ENCODE peak calls at places on chromosome 13, in ten cellular contexts. Y is breast epithelium; V is heart right ventricle; T is AG10803; A is vagina; Z is B cell; J is esophagus squamous epithelium; S is PC-3; M is foreskin fibroblast; L is CD4-positive, alpha-beta T cell. F is an unnamed sample.

GRCh38 chr13:59276436-59276835 is 887.3 kb downstream of the DIAPH3 start:
- DNase-seq in Y (no peak), V (no peak), T (no peak), A (no peak), Z (no peak), J (no peak), S (no peak), M (no peak), L (no peak), F (no peak)

GRCh38 chr13:28707629-28708427 is 10.9 kb downstream of the SLC46A3 start:
- DNase-seq in Y (no peak), V (no peak), T (peak), A (no peak), Z (no peak), J (no peak), S (peak), M (peak), L (no peak), F (peak)

GRCh38 chr13:94154362-94154761 is 325.1 kb downstream of the DCT start:
- DNase-seq in Y (no peak), V (no peak), T (peak), A (no peak), Z (no peak), J (no peak), S (peak), M (peak), L (no peak), F (no peak)

GRCh38 chr13:25901460-25902376 is 150.1 kb downstream of the SHISA2 start:
- DNase-seq in Y (no peak), V (no peak), T (no peak), A (no peak), Z (no peak), J (no peak), S (peak), M (no peak), L (no peak), F (peak)

GRCh38 chr13:110137677-110138008 is 169.3 kb downstream of the COL4A1 start:
- DNase-seq in Y (no peak), V (peak), T (peak), A (no peak), Z (no peak), J (no peak), S (peak), M (no peak), L (no peak), F (peak)

GRCh38 chr13:110680852-110681251 is 25.1 kb downstream of the CARS2 start:
- DNase-seq in Y (no peak), V (no peak), T (no peak), A (no peak), Z (no peak), J (no peak), S (peak), M (no peak), L (peak), F (peak)

GRCh38 chr13:108508263-108508662 is 121.1 kb upstream of the MYO16 start:
- DNase-seq in Y (no peak), V (no peak), T (no peak), A (no peak), Z (no peak), J (no peak), S (peak), M (no peak), L (no peak), F (peak)

GRCh38 chr13:106587787-106588186 is 19.9 kb upstream of the ARGLU1 start:
- DNase-seq in Y (no peak), V (no peak), T (no peak), A (no peak), Z (no peak), J (no peak), S (peak), M (no peak), L (no peak), F (no peak)

GRCh38 chr13:59547950-59548349 is 615.8 kb downstream of the DIAPH3 start:
- DNase-seq in Y (no peak), V (no peak), T (no peak), A (no peak), Z (no peak), J (no peak), S (no peak), M (no peak), L (no peak), F (no peak)

GRCh38 chr13:21237081-21237480 is 60.6 kb downstream of the MRPL57 start:
- DNase-seq in Y (no peak), V (no peak), T (no peak), A (no peak), Z (no peak), J (no peak), S (no peak), M (no peak), L (no peak), F (no peak)

GRCh38 chr13:26914624-26915023 is 154.0 kb upstream of the GPR12 start:
- DNase-seq in Y (no peak), V (no peak), T (peak), A (no peak), Z (no peak), J (no peak), S (no peak), M (no peak), L (no peak), F (no peak)

GRCh38 chr13:99459101-99459500 is 42.2 kb upstream of the TM9SF2 start:
- DNase-seq in Y (no peak), V (no peak), T (no peak), A (no peak), Z (no peak), J (no peak), S (no peak), M (no peak), L (no peak), F (no peak)
- TF ChIP-seq CTCF in Y (no peak), V (no peak), T (no peak), A (no peak), Z (no peak), J (no peak), S (no peak), M (no peak), L (no peak), F (no peak)

GRCh38 chr13:29771247-29771646 is 79.2 kb downstream of the UBL3 start:
- DNase-seq in Y (no peak), V (no peak), T (peak), A (no peak), Z (no peak), J (no peak), S (peak), M (peak), L (no peak), F (no peak)
- TF ChIP-seq CTCF in Y (peak), V (peak), T (peak), A (peak), Z (peak), J (peak), S (peak), M (peak), L (peak), F (no peak)

DNA sequence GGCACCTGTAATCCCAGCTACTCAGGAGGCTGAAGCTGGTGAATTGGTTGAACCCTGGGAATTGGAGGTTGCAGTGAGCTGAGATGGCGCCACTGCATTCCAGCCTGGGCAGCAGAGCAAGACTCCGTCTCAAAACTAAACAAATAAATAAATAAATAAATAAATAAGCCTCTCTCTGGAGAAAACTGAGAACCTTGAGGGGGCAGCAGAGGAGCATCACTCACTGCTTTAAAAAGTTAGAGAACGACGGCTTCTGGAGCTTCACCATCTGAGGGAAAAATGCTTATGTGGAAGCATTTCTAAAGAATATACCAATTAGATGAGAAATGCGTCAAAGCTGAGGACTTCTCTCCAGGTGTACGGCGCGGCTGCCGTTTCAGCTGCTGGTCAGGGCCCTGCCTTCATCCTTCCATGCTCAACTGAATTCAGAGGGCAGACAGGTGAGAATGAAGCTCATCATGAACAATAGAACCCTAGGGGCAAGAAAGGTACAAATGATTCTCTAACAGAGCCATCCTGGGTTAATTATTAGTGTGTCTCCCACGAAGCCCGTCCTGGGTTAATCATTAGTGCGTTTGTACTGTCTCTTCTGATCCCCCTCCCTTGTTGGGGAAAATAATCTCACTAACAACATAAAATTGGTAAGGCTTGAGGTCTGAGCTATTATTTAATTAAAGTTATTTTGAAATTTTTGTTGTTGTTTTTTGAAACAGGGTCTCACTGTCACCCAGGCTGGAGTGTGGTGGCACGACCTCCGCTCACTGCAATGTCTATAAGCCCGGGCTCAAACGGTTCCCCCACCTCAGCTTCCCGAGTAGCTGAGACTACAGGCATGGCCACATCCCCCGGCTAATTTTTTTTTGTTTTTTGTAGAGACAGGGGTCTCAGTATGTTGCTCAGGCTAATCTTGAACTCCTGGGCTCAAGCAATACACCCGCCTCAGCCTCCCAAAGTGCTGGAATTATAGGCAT is 80.1 kb downstream of the IPO5 start:
- DNase-seq in Y (no peak), V (peak), T (peak), A (no peak), Z (no peak), J (no peak), S (peak), M (peak), L (no peak), F (no peak)
- TF ChIP-seq CTCF in Y (no peak), V (peak), T (peak), A (no peak), Z (no peak), J (no peak), S (peak), M (peak), L (no peak), F (no peak)

GRCh38 chr13:30044932-30045331 is 194.5 kb upstream of the UBL3 start:
- DNase-seq in Y (no peak), V (no peak), T (no peak), A (no peak), Z (no peak), J (no peak), S (no peak), M (no peak), L (no peak), F (no peak)

GRCh38 chr13:30049692-30050091 is 199.3 kb upstream of the UBL3 start:
- DNase-seq in Y (no peak), V (peak), T (no peak), A (no peak), Z (no peak), J (no peak), S (peak), M (no peak), L (no peak), F (no peak)

GRCh38 chr13:30043631-30043925 is 193.2 kb upstream of the UBL3 start:
- DNase-seq in Y (no peak), V (no peak), T (no peak), A (no peak), Z (no peak), J (no peak), S (no peak), M (no peak), L (no peak), F (no peak)

GRCh38 chr13:30045916-30046704 is 195.7 kb upstream of the UBL3 start:
- DNase-seq in Y (no peak), V (no peak), T (peak), A (no peak), Z (no peak), J (no peak), S (peak), M (peak), L (no peak), F (no peak)

DNA sequence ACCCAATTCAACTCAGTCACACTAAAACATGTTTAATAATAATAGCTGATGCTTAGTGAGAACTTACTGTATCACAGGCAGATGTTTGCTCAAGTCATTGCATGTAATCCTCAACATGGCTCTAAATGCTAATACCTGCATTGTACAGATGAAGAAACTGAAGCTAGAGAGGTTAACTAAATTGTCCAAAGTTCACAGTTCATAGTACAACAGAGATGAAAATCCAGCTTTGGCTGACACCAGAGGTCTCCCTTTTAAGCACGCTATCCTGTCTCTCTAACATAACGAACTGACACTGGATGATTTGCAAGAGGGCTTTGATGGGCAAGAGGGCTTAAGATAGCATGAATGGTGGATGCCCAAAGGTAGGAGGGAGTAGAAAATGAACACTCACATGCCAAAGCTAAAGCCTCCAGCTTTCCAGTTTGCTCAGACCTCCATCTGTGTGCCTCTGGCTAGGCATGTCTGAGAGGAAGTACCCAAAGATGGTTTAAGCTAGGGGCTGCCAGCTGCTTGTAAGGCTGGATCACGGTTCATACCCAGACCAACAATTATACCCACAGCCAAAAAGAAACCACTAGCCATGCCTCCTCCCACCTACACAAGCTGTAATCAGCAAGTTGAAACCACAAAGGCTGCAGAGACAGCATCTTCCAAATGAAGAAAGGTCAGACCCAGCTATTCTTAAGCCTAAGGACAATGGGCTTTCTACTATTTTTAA is 196.9 kb upstream of the UBL3 start:
- DNase-seq in Y (no peak), V (no peak), T (no peak), A (no peak), Z (no peak), J (no peak), S (no peak), M (no peak), L (no peak), F (no peak)
- TF ChIP-seq CTCF in Y (no peak), V (no peak), T (no peak), A (no peak), Z (no peak), J (no peak), S (no peak), M (no peak), L (no peak), F (no peak)

GRCh38 chr13:66689628-66690027 is 540.5 kb downstream of the PCDH9 start:
- DNase-seq in Y (no peak), V (no peak), T (no peak), A (no peak), Z (no peak), J (no peak), S (peak), M (no peak), L (no peak), F (no peak)
- TF ChIP-seq CTCF in Y (no peak), V (peak), T (no peak), A (no peak), Z (no peak), J (no peak), S (peak), M (peak), L (no peak), F (no peak)

DNA sequence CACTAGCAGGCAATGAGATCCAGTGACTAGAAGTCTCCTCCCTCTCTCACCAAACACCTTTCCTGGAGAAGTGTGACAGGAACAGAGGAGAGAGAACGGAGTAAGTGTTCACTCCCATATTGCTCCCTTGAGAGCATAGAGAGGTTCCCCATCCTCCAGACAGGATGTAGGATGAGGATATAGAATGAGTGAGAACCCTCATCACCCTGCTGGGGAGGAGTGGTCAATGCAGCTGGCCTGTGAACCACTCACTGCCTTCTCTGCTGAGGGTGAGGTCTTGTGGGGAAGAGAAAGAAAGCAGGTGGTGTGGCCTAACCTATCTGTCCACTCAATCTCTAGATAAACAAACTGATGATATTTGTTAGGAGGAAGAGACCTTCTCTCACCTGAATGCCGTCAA is 386.6 kb downstream of the PCDH20 start:
- DNase-seq in Y (no peak), V (no peak), T (no peak), A (no peak), Z (no peak), J (no peak), S (peak), M (no peak), L (no peak), F (no peak)
- TF ChIP-seq CTCF in Y (no peak), V (no peak), T (no peak), A (no peak), Z (no peak), J (no peak), S (no peak), M (no peak), L (no peak), F (no peak)

GRCh38 chr13:40770609-40770933 is 419 bp downstream of the MRPS31 start:
- DNase-seq in Y (no peak), V (no peak), T (no peak), A (no peak), Z (no peak), J (no peak), S (no peak), M (no peak), L (no peak), F (no peak)
- TF ChIP-seq CTCF in Y (no peak), V (no peak), T (no peak), A (no peak), Z (no peak), J (no peak), S (no peak), M (no peak), L (peak), F (no peak)

GRCh38 chr13:87280139-87280538 is 391.0 kb upstream of the SLITRK5 start:
- DNase-seq in Y (no peak), V (no peak), T (no peak), A (no peak), Z (no peak), J (no peak), S (peak), M (no peak), L (no peak), F (no peak)
- TF ChIP-seq CTCF in Y (no peak), V (no peak), T (no peak), A (no peak), Z (no peak), J (no peak), S (peak), M (no peak), L (no peak), F (no peak)

DNA sequence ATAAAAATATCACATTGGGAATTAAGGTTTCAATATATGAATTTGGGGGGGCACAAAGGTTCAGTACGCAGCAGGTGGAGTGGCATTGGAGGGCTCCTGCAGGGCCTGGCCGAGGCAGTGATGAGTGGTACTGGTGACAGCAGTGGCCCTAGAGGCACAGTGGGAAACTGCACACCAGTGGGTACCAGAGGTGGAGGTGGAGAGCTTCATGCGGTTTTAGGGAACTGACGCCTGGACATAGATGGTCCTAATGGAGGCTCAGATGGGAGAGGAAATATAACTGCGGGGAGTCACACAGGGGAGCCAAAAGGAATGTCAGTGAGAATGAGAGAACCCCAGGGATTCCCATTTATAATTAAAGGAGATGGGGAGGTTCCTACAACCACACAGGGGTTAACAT is 156.2 kb downstream of the COG6 start:
- DNase-seq in Y (no peak), V (no peak), T (no peak), A (no peak), Z (no peak), J (no peak), S (no peak), M (no peak), L (no peak), F (no peak)
- TF ChIP-seq CTCF in Y (no peak), V (no peak), T (no peak), A (no peak), Z (no peak), J (no peak), S (peak), M (no peak), L (no peak), F (no peak)

DNA sequence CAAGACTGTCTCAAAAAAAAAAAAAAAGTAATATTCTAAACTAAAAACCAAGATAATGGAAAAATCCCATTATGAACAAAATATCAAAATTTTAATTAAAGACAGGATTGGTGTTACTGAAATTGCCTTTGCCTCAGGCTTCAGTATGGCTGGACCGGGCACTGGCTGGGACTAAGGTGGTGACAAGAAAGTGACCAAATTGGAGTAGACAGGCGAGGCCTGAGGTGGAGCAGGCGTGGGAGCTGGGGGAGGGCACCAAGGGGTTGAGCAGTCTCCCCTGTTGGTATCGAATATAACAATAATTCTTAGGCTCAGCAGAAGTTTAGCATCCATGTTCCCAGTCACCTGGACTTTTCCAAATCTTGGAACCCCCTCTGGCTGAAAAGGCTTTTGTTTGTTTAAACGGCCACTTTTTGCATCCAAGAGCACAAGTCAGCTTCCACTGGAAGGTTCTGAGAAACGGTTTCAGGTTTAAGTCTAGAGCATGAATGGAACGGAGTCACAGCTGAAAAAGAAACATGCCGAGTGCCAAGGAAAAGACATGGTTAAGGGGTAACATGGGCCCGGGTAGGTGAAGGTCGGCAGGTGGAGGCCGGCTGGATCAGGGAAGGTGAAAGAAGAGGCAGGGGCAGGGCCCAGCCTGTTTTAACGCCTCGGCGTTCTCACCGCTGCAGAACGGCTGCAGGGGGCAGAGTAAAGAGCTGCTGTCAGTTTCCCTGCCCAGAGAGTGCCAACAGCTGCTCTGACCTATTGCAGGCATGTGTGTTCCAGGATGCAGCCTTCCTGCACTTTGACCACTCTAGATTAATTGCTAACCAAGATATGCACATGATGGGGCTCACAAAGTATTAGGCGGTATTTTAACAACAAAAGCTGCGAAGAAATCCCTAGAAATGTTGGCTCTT is 104.4 kb downstream of the TM9SF2 start:
- DNase-seq in Y (no peak), V (peak), T (peak), A (no peak), Z (peak), J (no peak), S (peak), M (no peak), L (peak), F (peak)
- TF ChIP-seq CTCF in Y (no peak), V (peak), T (peak), A (no peak), Z (no peak), J (peak), S (peak), M (no peak), L (peak), F (peak)